ENCODE peak calls at places on chromosomes 4 and X, in five cellular contexts. One of them, this sample, is unnamed.

GRCh38 chrX:134622056-134622812 is 36.0 kb downstream of the PLAC1 start:
- DNase-seq in AG09309: peak
- DNase-seq in RWPE2: no peak
- DNase-seq in fibroblast of the aortic adventitia: peak
- DNase-seq in kidney epithelial cell: peak
- DNase-seq in this sample: peak

GRCh38 chr4:132614682-132615081 is 534.4 kb upstream of the PCDH10 start:
- DNase-seq in AG09309: no peak
- DNase-seq in RWPE2: no peak
- DNase-seq in fibroblast of the aortic adventitia: peak
- DNase-seq in kidney epithelial cell: no peak
- DNase-seq in this sample: no peak

GRCh38 chr4:10456270-10457254 is 664 bp downstream of the ZNF518B start:
- DNase-seq in AG09309: no peak
- DNase-seq in RWPE2: no peak
- DNase-seq in fibroblast of the aortic adventitia: peak
- DNase-seq in kidney epithelial cell: no peak
- DNase-seq in this sample: peak

GRCh38 chr4:150212927-150213326 is 134.7 kb downstream of the DCLK2 start:
- DNase-seq in AG09309: no peak
- DNase-seq in RWPE2: no peak
- DNase-seq in fibroblast of the aortic adventitia: no peak
- DNase-seq in kidney epithelial cell: no peak
- DNase-seq in this sample: no peak

GRCh38 chrX:44338361-44338760 is 5.1 kb downstream of the EFHC2 start:
- DNase-seq in AG09309: no peak
- DNase-seq in RWPE2: no peak
- DNase-seq in fibroblast of the aortic adventitia: no peak
- DNase-seq in kidney epithelial cell: no peak
- DNase-seq in this sample: no peak

GRCh38 chr4:53598483-53598882 is 7.2 kb upstream of the LNX1 start:
- DNase-seq in AG09309: no peak
- DNase-seq in RWPE2: no peak
- DNase-seq in fibroblast of the aortic adventitia: no peak
- DNase-seq in kidney epithelial cell: no peak
- DNase-seq in this sample: no peak

GRCh38 chrX:74613350-74614192 is 853 bp downstream of the RLIM start:
- DNase-seq in AG09309: no peak
- DNase-seq in RWPE2: no peak
- DNase-seq in fibroblast of the aortic adventitia: peak
- DNase-seq in kidney epithelial cell: no peak
- DNase-seq in this sample: no peak

GRCh38 chr4:2245787-2246275 is 3.9 kb upstream of the HAUS3 start:
- DNase-seq in AG09309: no peak
- DNase-seq in RWPE2: no peak
- DNase-seq in fibroblast of the aortic adventitia: no peak
- DNase-seq in kidney epithelial cell: no peak
- DNase-seq in this sample: no peak

GRCh38 chr4:125187221-125187620 is 127.5 kb upstream of the FAT4 start:
- DNase-seq in AG09309: peak
- DNase-seq in RWPE2: no peak
- DNase-seq in fibroblast of the aortic adventitia: peak
- DNase-seq in kidney epithelial cell: peak
- DNase-seq in this sample: no peak

GRCh38 chr4:56874166-56874565 is 33.5 kb upstream of the REST start:
- DNase-seq in AG09309: no peak
- DNase-seq in RWPE2: no peak
- DNase-seq in fibroblast of the aortic adventitia: no peak
- DNase-seq in kidney epithelial cell: no peak
- DNase-seq in this sample: no peak

GRCh38 chr4:55409468-55410171 is 13.9 kb downstream of the TMEM165 start:
- DNase-seq in AG09309: no peak
- DNase-seq in RWPE2: no peak
- DNase-seq in fibroblast of the aortic adventitia: peak
- DNase-seq in kidney epithelial cell: no peak
- DNase-seq in this sample: no peak
- TF ChIP-seq CTCF in AG09309: peak
- TF ChIP-seq CTCF in RWPE2: peak
- TF ChIP-seq CTCF in fibroblast of the aortic adventitia: peak
- TF ChIP-seq CTCF in kidney epithelial cell: peak
- TF ChIP-seq CTCF in this sample: no peak

GRCh38 chr4:95093936-95094929 is 336.5 kb downstream of the BMPR1B start:
- DNase-seq in AG09309: no peak
- DNase-seq in RWPE2: no peak
- DNase-seq in fibroblast of the aortic adventitia: no peak
- DNase-seq in kidney epithelial cell: no peak
- DNase-seq in this sample: no peak

GRCh38 chr4:95092762-95093161 is 335.0 kb downstream of the BMPR1B start:
- DNase-seq in AG09309: no peak
- DNase-seq in RWPE2: no peak
- DNase-seq in fibroblast of the aortic adventitia: no peak
- DNase-seq in kidney epithelial cell: no peak
- DNase-seq in this sample: no peak

GRCh38 chr4:95093460-95093859 is 335.7 kb downstream of the BMPR1B start:
- DNase-seq in AG09309: no peak
- DNase-seq in RWPE2: no peak
- DNase-seq in fibroblast of the aortic adventitia: no peak
- DNase-seq in kidney epithelial cell: no peak
- DNase-seq in this sample: no peak

GRCh38 chr4:95091272-95091671 is 333.5 kb downstream of the BMPR1B start:
- DNase-seq in AG09309: no peak
- DNase-seq in RWPE2: no peak
- DNase-seq in fibroblast of the aortic adventitia: peak
- DNase-seq in kidney epithelial cell: no peak
- DNase-seq in this sample: no peak

DNA sequence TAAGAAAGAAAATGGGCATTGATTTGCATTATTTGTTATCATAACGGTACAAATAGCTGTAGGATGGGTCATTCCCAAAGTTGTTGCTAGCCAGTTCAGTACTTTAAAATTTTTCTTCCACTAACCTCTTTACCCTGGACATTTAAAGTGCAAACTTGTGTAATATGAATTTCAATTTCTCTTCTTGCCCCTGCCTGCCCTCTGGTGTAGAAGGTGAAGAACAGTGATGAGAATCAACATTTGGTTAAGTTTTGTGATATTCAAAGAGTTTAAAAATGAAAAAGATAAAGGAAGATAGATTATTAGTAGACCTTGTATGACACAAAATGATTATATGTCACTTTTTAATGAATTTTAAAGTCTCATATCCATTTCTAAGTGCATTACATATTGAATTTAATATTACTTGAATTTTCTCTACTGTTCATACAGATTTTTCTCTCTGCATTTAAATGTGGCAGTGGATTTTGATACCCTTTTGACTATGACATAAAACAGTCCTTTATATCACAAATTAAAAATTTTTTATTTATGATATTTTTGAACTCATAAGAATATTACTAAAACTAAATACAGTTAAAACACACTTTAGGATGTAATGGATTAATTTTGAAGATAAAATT is 337.7 kb downstream of the BMPR1B start:
- DNase-seq in AG09309: peak
- DNase-seq in RWPE2: no peak
- DNase-seq in fibroblast of the aortic adventitia: peak
- DNase-seq in kidney epithelial cell: no peak
- DNase-seq in this sample: no peak
- TF ChIP-seq CTCF in AG09309: peak
- TF ChIP-seq CTCF in RWPE2: peak
- TF ChIP-seq CTCF in fibroblast of the aortic adventitia: peak
- TF ChIP-seq CTCF in kidney epithelial cell: peak
- TF ChIP-seq CTCF in this sample: peak

DNA sequence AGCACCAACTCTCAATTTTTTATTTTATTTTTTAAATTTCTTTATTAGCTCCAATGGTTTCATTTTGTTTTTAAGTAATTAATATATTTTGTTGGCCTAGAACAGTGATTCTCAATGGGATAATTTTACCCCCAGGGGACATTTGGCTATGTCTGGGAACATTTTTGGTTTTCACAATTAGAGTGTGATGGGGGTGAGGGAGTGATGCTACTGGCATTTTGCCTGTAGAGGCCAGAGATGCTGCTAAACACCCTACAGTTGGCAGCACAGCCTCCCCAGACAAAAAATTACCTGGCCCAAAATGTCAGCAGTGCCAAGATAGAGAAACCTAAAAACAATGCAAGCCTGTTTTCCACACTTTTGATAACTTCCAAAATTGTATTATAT is 64.6 kb downstream of the HHIP start:
- DNase-seq in AG09309: no peak
- DNase-seq in RWPE2: no peak
- DNase-seq in fibroblast of the aortic adventitia: no peak
- DNase-seq in kidney epithelial cell: no peak
- DNase-seq in this sample: no peak
- TF ChIP-seq CTCF in AG09309: no peak
- TF ChIP-seq CTCF in RWPE2: no peak
- TF ChIP-seq CTCF in fibroblast of the aortic adventitia: no peak
- TF ChIP-seq CTCF in kidney epithelial cell: no peak
- TF ChIP-seq CTCF in this sample: no peak

GRCh38 chrX:149837639-149838038 is 43.3 kb upstream of the MAGEA8 start:
- DNase-seq in AG09309: no peak
- DNase-seq in RWPE2: no peak
- DNase-seq in fibroblast of the aortic adventitia: no peak
- DNase-seq in kidney epithelial cell: no peak
- DNase-seq in this sample: peak
- TF ChIP-seq CTCF in AG09309: no peak
- TF ChIP-seq CTCF in RWPE2: no peak
- TF ChIP-seq CTCF in fibroblast of the aortic adventitia: no peak
- TF ChIP-seq CTCF in kidney epithelial cell: no peak
- TF ChIP-seq CTCF in this sample: no peak

GRCh38 chrX:70635669-70636068 is 191.0 kb downstream of the DLG3 start:
- DNase-seq in AG09309: no peak
- DNase-seq in RWPE2: no peak
- DNase-seq in fibroblast of the aortic adventitia: no peak
- DNase-seq in kidney epithelial cell: no peak
- DNase-seq in this sample: no peak
- TF ChIP-seq CTCF in AG09309: no peak
- TF ChIP-seq CTCF in RWPE2: no peak
- TF ChIP-seq CTCF in fibroblast of the aortic adventitia: no peak
- TF ChIP-seq CTCF in kidney epithelial cell: no peak
- TF ChIP-seq CTCF in this sample: no peak

DNA sequence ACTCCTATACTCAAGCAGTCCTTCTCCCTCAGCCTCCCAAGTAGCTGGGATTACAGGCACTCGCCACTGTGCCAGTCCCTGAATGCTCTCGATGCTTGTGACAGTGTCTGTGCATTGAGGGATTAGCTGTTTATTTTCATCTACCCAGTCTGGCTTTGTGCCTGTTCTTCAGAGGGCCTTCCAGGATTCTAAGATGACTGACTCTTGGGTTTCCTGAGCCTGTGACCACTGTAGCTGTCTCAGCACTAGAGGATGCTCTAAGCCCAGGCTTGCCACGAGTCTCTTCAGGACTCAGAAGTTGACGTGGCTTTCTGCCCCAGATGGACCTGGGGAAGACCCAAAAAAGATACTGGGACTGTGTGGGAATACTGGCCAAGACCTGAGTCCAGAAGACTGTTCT is 201.4 kb downstream of the ARHGAP10 start:
- DNase-seq in AG09309: no peak
- DNase-seq in RWPE2: no peak
- DNase-seq in fibroblast of the aortic adventitia: no peak
- DNase-seq in kidney epithelial cell: no peak
- DNase-seq in this sample: no peak
- TF ChIP-seq CTCF in AG09309: no peak
- TF ChIP-seq CTCF in RWPE2: no peak
- TF ChIP-seq CTCF in fibroblast of the aortic adventitia: peak
- TF ChIP-seq CTCF in kidney epithelial cell: no peak
- TF ChIP-seq CTCF in this sample: no peak

DNA sequence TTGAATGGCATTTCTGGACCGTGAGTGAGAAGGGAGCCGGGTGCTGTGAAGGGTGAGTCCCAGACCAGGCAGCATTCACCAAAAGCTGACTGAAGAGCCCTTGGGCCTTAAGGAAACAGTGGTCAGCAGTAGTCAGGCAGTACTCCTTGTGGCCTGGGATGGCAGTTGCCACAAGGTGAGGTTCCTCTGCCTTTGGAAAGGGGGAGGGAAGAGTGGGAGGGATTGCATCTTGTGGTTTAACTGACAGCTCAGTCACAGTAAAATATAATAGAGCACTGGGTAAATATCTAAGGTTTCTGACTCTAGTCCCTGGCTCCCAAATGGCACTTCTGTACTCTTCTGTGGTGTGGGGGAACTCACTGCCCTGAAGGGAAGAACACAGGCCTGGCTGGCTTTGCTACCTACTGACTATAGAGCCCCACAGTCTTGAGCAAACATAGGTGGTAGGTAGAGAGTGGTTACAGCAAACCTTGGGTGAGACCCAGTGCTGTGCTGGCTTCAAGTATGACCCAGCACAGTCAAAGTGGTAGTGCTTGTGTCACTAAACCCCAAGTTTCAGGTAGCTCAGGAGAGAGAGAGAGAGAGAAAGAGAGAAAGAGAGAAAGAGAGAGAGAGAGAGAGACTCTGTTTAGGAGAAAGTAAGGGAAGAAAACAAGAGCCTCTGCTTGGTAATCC is 154.2 kb downstream of the TEX11 start:
- DNase-seq in AG09309: no peak
- DNase-seq in RWPE2: no peak
- DNase-seq in fibroblast of the aortic adventitia: no peak
- DNase-seq in kidney epithelial cell: no peak
- DNase-seq in this sample: peak
- TF ChIP-seq CTCF in AG09309: no peak
- TF ChIP-seq CTCF in RWPE2: no peak
- TF ChIP-seq CTCF in fibroblast of the aortic adventitia: no peak
- TF ChIP-seq CTCF in kidney epithelial cell: no peak
- TF ChIP-seq CTCF in this sample: no peak

DNA sequence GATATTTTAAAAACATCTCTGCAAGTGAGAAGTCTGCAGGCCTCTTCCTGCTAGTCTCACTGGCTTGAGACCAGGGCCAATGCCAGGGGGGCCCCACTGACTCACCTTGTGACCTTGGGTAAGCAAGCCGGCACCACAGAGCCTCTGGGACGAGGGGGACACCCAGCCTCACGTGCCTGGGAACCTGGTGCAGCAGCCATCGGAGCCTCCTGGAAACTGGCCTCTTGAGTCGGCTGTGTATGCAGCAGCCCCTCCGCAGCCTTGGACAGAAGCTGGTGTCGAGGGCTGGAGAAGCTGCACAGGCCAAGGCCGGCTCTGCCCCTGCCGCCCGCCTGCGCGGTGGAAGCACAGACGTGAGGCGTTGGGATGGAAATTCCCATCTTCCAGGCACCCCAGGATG is 8.7 kb downstream of the TADA2B start:
- DNase-seq in AG09309: no peak
- DNase-seq in RWPE2: no peak
- DNase-seq in fibroblast of the aortic adventitia: no peak
- DNase-seq in kidney epithelial cell: no peak
- DNase-seq in this sample: no peak
- TF ChIP-seq CTCF in AG09309: no peak
- TF ChIP-seq CTCF in RWPE2: no peak
- TF ChIP-seq CTCF in fibroblast of the aortic adventitia: no peak
- TF ChIP-seq CTCF in kidney epithelial cell: no peak
- TF ChIP-seq CTCF in this sample: no peak

DNA sequence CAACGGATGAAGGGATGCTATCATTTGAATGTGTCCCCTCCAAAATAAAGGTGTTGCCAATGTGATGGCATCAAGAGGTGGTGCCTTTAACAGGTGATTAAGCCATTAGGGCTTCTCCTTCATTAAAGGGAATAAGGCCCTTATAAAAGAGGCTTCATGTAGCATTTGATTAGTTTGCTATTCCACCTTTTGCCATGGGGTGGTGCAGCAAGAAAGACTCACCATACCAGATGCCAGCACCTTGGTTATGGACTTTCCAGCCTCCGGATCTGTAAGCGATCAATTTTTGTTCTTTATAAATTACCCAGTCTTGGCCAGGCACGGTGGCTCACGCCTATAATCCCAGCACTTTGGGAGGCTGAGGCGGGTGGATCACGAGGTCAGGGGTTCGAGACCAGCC is 7.9 kb upstream of the SLC25A43 start:
- DNase-seq in AG09309: no peak
- DNase-seq in RWPE2: no peak
- DNase-seq in fibroblast of the aortic adventitia: peak
- DNase-seq in kidney epithelial cell: no peak
- DNase-seq in this sample: peak
- TF ChIP-seq CTCF in AG09309: peak
- TF ChIP-seq CTCF in RWPE2: peak
- TF ChIP-seq CTCF in fibroblast of the aortic adventitia: peak
- TF ChIP-seq CTCF in kidney epithelial cell: no peak
- TF ChIP-seq CTCF in this sample: no peak